ENCODE peak calls at places on chromosomes 6 and 20, in nine cellular contexts. F is glutamatergic neuron, R is ovary, B is stomach, A is left ventricle myocardium inferior, J is fibroblast of lung, W is HFFc6, E is RWPE1, X is PC-9. K is an unnamed sample.

GRCh38 chr20:1711826-1712601 is 54.4 kb upstream of the SIRPG start:
- DNase-seq in F (no peak), R (no peak), B (no peak), A (no peak), J (no peak), W (no peak), E (no peak), X (no peak), K (no peak)

GRCh38 chr6:89840538-89840937 is 10.9 kb downstream of the CASP8AP2 start:
- DNase-seq in F (no peak), R (no peak), B (no peak), A (no peak), J (peak; percentile 19), W (no peak), E (no peak), X (no peak), K (no peak)

GRCh38 chr6:123085403-123085802 is 89.4 kb downstream of the CLVS2 start:
- DNase-seq in F (no peak), R (no peak), B (no peak), A (no peak), J (no peak), W (no peak), E (no peak), X (no peak), K (no peak)

GRCh38 chr6:170553686-170554085 is 483 bp upstream of the TBP start:
- DNase-seq in F (no peak), R (peak; percentile 42), B (peak; percentile 32), A (no peak), J (peak; percentile 72), W (peak; percentile 31), E (peak; percentile 45), X (no peak), K (peak; percentile 23)

GRCh38 chr6:130575971-130576370 is 210.2 kb downstream of the TMEM200A start:
- DNase-seq in F (no peak), R (no peak), B (no peak), A (no peak), J (no peak), W (no peak), E (no peak), X (no peak), K (peak; percentile 31)

GRCh38 chr6:34447381-34447780 is 18.5 kb upstream of the PACSIN1 start:
- DNase-seq in F (no peak), R (no peak), B (no peak), A (no peak), J (no peak), W (no peak), E (no peak), X (no peak), K (no peak)

GRCh38 chr6:30742316-30743098 is at the start of gene FLOT1:
- DNase-seq in F (peak; percentile 90), R (peak; percentile 94), B (peak; percentile 99), A (peak; percentile 99), J (peak; percentile 97), W (peak; percentile 95), E (peak; percentile 95), X (peak; percentile 100), K (peak; percentile 96)

GRCh38 chr6:154404791-154405400 is 48.3 kb upstream of the IPCEF1 start:
- DNase-seq in F (no peak), R (no peak), B (no peak), A (no peak), J (peak; percentile 68), W (peak; percentile 79), E (no peak), X (no peak), K (no peak)

GRCh38 chr6:98067375-98067774 is 767.0 kb upstream of the POU3F2 start:
- DNase-seq in F (no peak), R (no peak), B (no peak), A (no peak), J (no peak), W (no peak), E (no peak), X (no peak), K (no peak)

GRCh38 chr20:17202668-17203067 is 24.2 kb upstream of the PCSK2 start:
- DNase-seq in F (no peak), R (no peak), B (no peak), A (no peak), J (no peak), W (no peak), E (no peak), X (no peak), K (no peak)

GRCh38 chr6:36671687-36672375 is 6.7 kb upstream of the CDKN1A start:
- DNase-seq in F (no peak), R (no peak), B (no peak), A (no peak), J (no peak), W (no peak), E (no peak), X (no peak), K (no peak)

GRCh38 chr20:61631770-61632169 is 379.7 kb downstream of the CDH4 start:
- DNase-seq in F (no peak), R (no peak), B (no peak), A (no peak), J (no peak), W (no peak), E (no peak), X (no peak), K (no peak)

GRCh38 chr20:46973801-46974200 is 79.2 kb downstream of the EYA2 start:
- DNase-seq in F (no peak), R (no peak), B (no peak), A (no peak), J (no peak), W (no peak), E (no peak), X (no peak), K (no peak)

GRCh38 chr6:22785036-22785435 is 215.7 kb downstream of the HDGFL1 start:
- DNase-seq in F (no peak), R (no peak), B (no peak), A (no peak), J (peak; percentile 28), W (no peak), E (no peak), X (no peak), K (no peak)

GRCh38 chr6:38805127-38805655 is 90.1 kb downstream of the DNAH8 start:
- DNase-seq in F (no peak), R (no peak), B (no peak), A (no peak), J (no peak), W (no peak), E (no peak), X (no peak), K (no peak)

GRCh38 chr6:108559884-108560462 is 744 bp upstream of the FOXO3 start:
- DNase-seq in F (peak; percentile 73), R (peak; percentile 84), B (peak; percentile 49), A (no peak), J (peak; percentile 81), W (peak; percentile 64), E (peak; percentile 38), X (peak; percentile 52), K (peak; percentile 44)

GRCh38 chr6:108562503-108562993 is 1.8 kb downstream of the FOXO3 start:
- DNase-seq in F (peak; percentile 49), R (peak; percentile 70), B (peak; percentile 71), A (peak; percentile 64), J (peak; percentile 75), W (peak; percentile 66), E (peak; percentile 86), X (peak; percentile 74), K (no peak)

GRCh38 chr6:108559097-108559883 is 1.4 kb upstream of the FOXO3 start:
- DNase-seq in F (peak; percentile 83), R (peak; percentile 91), B (peak; percentile 93), A (peak; percentile 93), J (peak; percentile 83), W (peak; percentile 77), E (peak; percentile 73), X (peak; percentile 83), K (peak; percentile 85)

GRCh38 chr6:108561742-108562502 is 1.2 kb downstream of the FOXO3 start:
- DNase-seq in F (peak; percentile 43), R (peak; percentile 64), B (no peak), A (peak; percentile 31), J (no peak), W (no peak), E (peak; percentile 22), X (peak; percentile 25), K (no peak)

GRCh38 chr6:108560463-108561308 is at the start of gene FOXO3:
- DNase-seq in F (peak; percentile 88), R (peak; percentile 96), B (peak; percentile 95), A (peak; percentile 93), J (peak; percentile 87), W (peak; percentile 77), E (peak; percentile 90), X (peak; percentile 94), K (peak; percentile 68)
- TF ChIP-seq CTCF in F (no peak), R (peak; percentile 6), B (peak; percentile 14), A (no peak), J (no peak), W (no peak), E (peak; percentile 6), X (no peak), K (no peak)

DNA sequence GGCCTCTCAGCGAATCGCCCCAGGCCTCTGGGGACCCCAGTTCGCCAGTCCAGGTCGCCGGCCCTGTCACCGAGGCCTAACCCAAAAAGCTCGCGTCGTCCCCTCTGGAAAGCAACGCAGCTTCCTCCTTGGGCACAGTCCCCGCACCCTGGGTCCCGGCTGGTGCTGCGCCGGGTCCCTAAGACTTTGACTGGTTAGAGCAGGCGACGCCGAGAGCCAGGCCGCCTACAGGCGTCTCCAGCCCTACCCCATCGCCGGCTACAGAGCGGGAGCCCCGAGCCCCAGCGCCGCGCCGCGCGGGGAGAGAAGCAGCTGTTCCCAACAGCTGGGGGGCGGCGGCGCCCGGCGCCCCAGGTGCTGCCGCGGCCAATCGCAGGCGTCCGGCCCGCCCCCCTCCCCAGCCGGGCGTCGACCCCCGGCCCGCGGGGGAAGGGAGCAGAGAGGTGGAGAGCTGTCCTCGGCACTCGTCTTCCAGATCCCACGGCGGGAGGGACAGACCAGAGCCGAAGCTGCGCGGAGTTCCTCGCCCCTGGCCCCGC is 540 bp upstream of the RBM24 start:
- DNase-seq in F (peak; percentile 71), R (peak; percentile 64), B (peak; percentile 30), A (peak; percentile 75), J (no peak), W (peak; percentile 12), E (no peak), X (no peak), K (no peak)
- TF ChIP-seq CTCF in F (peak; percentile 14), R (no peak), B (no peak), A (no peak), J (no peak), W (peak; percentile 51), E (no peak), X (no peak), K (no peak)

DNA sequence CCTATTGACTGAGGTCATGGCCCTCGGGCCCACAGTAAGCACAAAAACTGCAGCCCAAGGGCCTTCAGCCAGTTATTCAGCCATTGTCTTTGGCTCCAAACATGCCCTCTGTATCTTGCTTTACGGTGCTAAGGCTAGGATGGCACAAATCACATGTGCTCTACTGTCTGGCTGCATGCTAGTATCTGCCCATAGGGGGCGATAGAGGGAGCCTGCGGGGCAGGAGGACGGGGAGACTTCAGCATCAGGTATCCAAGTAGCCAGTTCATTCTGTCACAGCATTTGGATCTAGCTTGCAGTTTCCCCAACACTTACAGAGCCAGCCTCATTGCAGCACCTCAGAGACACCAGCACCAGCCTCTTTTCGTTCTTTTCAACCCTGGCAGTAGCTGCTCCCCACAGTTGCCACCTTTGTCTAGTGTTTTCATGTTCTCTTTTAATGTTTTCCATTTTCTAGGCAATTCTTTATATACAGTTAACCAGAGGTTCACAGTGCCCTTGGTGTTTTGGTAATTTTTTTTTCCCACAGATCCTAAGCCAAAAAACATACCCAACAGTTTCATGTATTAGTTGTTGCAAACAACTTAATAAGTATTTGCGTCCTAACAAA is 705.9 kb downstream of the PTPRT start:
- DNase-seq in F (peak; percentile 74), R (no peak), B (no peak), A (no peak), J (no peak), W (no peak), E (no peak), X (peak; percentile 10), K (no peak)
- TF ChIP-seq CTCF in F (peak; percentile 82), R (no peak), B (no peak), A (peak; percentile 32), J (peak; percentile 14), W (peak; percentile 15), E (no peak), X (peak; percentile 67), K (peak; percentile 50)

GRCh38 chr20:23350007-23350854 is at the start of gene NXT1:
- DNase-seq in F (peak; percentile 96), R (peak; percentile 98), B (peak; percentile 98), A (peak; percentile 96), J (peak; percentile 99), W (peak; percentile 99), E (peak; percentile 94), X (peak; percentile 98), K (peak; percentile 92)
- TF ChIP-seq CTCF in F (no peak), R (no peak), B (no peak), A (peak; percentile 36), J (peak; percentile 13), W (peak; percentile 48), E (peak; percentile 33), X (peak; percentile 6), K (peak; percentile 33)